ENCODE peak calls at places on chromosomes 11 and 22, in eight cellular contexts. Q is fibroblast of lung, P is esophagus muscularis mucosa, E is heart right ventricle, B is Caco-2, G is heart left ventricle, M is left ventricle myocardium inferior, O is testis. K is an unnamed sample.

GRCh38 chr11:77967121-77967520 is 27.3 kb downstream of the INTS4 start:
- DNase-seq in Q (no peak), P (no peak), E (no peak), B (no peak), G (no peak), M (no peak), O (no peak), K (no peak)

GRCh38 chr22:19880786-19881569 is 26.3 kb upstream of the GNB1L start:
- DNase-seq in Q (peak; percentile 97), P (no peak), E (no peak), B (peak; percentile 93), G (peak; percentile 45), M (peak; percentile 64), O (no peak), K (peak; percentile 88)

GRCh38 chr22:24105018-24105360 is 76.3 kb upstream of the SUSD2 start:
- DNase-seq in Q (peak; percentile 15), P (no peak), E (no peak), B (no peak), G (no peak), M (no peak), O (peak; percentile 42), K (peak; percentile 55)

GRCh38 chr22:22683668-22684361 is 39.4 kb downstream of the GGTLC2 start:
- DNase-seq in Q (no peak), P (no peak), E (no peak), B (no peak), G (no peak), M (no peak), O (no peak), K (no peak)

GRCh38 chr11:103317118-103317517 is 207.9 kb downstream of the DYNC2H1 start:
- DNase-seq in Q (peak; percentile 34), P (no peak), E (no peak), B (no peak), G (no peak), M (no peak), O (no peak), K (no peak)

GRCh38 chr22:32307055-32307454 is 50.6 kb upstream of the RFPL3 start:
- DNase-seq in Q (no peak), P (no peak), E (no peak), B (no peak), G (no peak), M (no peak), O (peak; percentile 0), K (no peak)

GRCh38 chr11:120775986-120776682 is 247.8 kb upstream of the TBCEL start:
- DNase-seq in Q (no peak), P (peak; percentile 81), E (no peak), B (no peak), G (no peak), M (no peak), O (no peak), K (no peak)

GRCh38 chr22:45268167-45268957 is 16.4 kb upstream of the UPK3A start:
- DNase-seq in Q (no peak), P (no peak), E (peak; percentile 39), B (peak; percentile 70), G (no peak), M (no peak), O (peak; percentile 34), K (no peak)

GRCh38 chr11:8905528-8906165 is 5.3 kb upstream of the AKIP1 start:
- DNase-seq in Q (peak; percentile 88), P (no peak), E (no peak), B (no peak), G (no peak), M (no peak), O (no peak), K (no peak)

GRCh38 chr11:83087035-83087434 is 15.3 kb upstream of the RAB30 start:
- DNase-seq in Q (peak; percentile 15), P (no peak), E (no peak), B (peak; percentile 28), G (no peak), M (no peak), O (no peak), K (no peak)

GRCh38 chr22:17774206-17774927 is at the start of gene BID:
- DNase-seq in Q (peak; percentile 30), P (no peak), E (peak; percentile 60), B (peak; percentile 40), G (peak; percentile 73), M (peak; percentile 68), O (no peak), K (peak; percentile 68)

GRCh38 chr11:60764879-60765278 is 8.2 kb downstream of the MS4A15 start:
- DNase-seq in Q (no peak), P (no peak), E (no peak), B (no peak), G (no peak), M (no peak), O (no peak), K (no peak)

GRCh38 chr11:123568367-123568870 is 86.0 kb downstream of the SCN3B start:
- DNase-seq in Q (no peak), P (no peak), E (no peak), B (no peak), G (no peak), M (no peak), O (no peak), K (no peak)

GRCh38 chr11:123570939-123571590 is 83.4 kb downstream of the SCN3B start:
- DNase-seq in Q (no peak), P (no peak), E (no peak), B (no peak), G (no peak), M (no peak), O (no peak), K (no peak)

GRCh38 chr11:123566852-123567251 is 87.6 kb downstream of the SCN3B start:
- DNase-seq in Q (no peak), P (no peak), E (no peak), B (no peak), G (no peak), M (no peak), O (no peak), K (no peak)

GRCh38 chr11:123567466-123567865 is 87.0 kb downstream of the SCN3B start:
- DNase-seq in Q (no peak), P (no peak), E (no peak), B (no peak), G (no peak), M (no peak), O (no peak), K (no peak)

GRCh38 chr11:123569387-123569786 is 85.0 kb downstream of the SCN3B start:
- DNase-seq in Q (no peak), P (no peak), E (no peak), B (no peak), G (no peak), M (no peak), O (no peak), K (no peak)
- H3K4me3 ChIP-seq in Q (no peak overlapping the region), P (no peak overlapping the region), E (no peak overlapping the region), B (no peak overlapping the region), G (no peak overlapping the region), M (no peak overlapping the region), O (no peak overlapping the region), K (no peak overlapping the region)

GRCh38 chr11:94934362-94934761 is 39.0 kb downstream of the CWC15 start:
- DNase-seq in Q (peak; percentile 68), P (no peak), E (no peak), B (no peak), G (no peak), M (no peak), O (no peak), K (no peak)
- H3K4me1 ChIP-seq in Q (peaks cover 21% of the 10 kb centered on the region), P (peaks cover 34% of the 10 kb centered on the region), E (peaks cover 7% of the 10 kb centered on the region), B (no peaks in the 10 kb centered on the region), G (peaks cover 31% of the 10 kb centered on the region), M (peaks cover 48% of the 10 kb centered on the region), O (peaks cover 4% of the 10 kb centered on the region), K (peaks cover 5% of the 10 kb centered on the region)

DNA sequence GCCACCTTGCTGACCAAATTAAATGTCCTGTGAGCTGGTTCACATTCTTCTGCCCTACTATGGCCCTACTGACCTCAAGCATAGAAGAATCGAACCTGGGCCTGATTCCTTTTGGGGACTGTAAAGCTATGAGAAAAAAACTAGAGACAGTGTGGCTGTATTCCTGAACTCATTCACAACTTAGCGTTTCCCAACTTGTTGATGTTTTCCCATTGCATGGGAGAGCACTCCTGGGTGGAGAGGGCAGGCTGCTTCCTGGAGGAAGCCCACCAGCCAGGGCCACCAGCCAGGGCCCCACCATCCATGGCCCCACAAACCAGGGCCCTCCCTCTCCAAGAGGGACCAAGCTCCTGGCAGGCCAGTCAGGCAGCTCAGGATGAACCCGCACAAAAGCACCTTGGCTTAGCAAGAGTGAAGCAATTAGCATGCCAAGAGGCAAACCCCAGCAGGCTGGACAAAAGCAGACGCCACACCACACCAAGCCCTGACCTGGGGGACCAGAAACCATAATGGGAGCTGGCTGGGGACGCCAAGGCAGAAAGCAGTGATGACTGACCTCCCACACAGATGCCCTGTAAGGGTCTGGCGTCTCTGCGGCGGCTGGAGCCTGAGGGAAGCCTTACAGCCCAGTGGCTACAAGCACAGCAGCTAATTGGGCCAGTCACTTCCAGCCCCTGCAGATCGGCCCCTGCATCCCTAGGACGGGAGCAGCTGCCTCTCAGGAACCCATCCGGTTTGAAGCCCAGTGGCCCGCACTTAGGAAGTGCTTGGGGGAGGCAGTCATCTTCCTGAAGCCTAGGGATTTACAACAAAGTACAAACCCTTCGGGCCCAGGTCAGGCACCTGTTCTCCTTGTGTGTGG is 2.1 kb downstream of the CERK start:
- DNase-seq in Q (peak; percentile 20), P (no peak), E (no peak), B (no peak), G (no peak), M (no peak), O (no peak), K (no peak)
- H3K4me3 ChIP-seq in Q (no peak overlapping the region), P (peak overlapping the region; percentile 99), E (peak overlapping the region; percentile 57), B (no peak overlapping the region), G (peak overlapping the region; percentile 57), M (peak overlapping the region; percentile 96), O (no peak overlapping the region), K (no peak overlapping the region)

GRCh38 chr11:96054870-96055705 is 131.2 kb upstream of the MTMR2 start:
- DNase-seq in Q (peak; percentile 60), P (no peak), E (no peak), B (peak; percentile 48), G (no peak), M (no peak), O (no peak), K (no peak)
- H3K4me1 ChIP-seq in Q (peaks cover 20% of the 10 kb centered on the region), P (peaks cover 56% of the 10 kb centered on the region), E (no peaks in the 10 kb centered on the region), B (peaks cover 44% of the 10 kb centered on the region), G (peaks cover 20% of the 10 kb centered on the region), M (peaks cover 34% of the 10 kb centered on the region), O (peaks cover 5% of the 10 kb centered on the region), K (peaks cover 9% of the 10 kb centered on the region)